ENCODE peak calls at places on chromosomes 2 and 18, in seven cellular contexts. I is H1, T is K562, B is HCT116, D is HepG2, S is SK-N-SH, A is GM12878. F is an unnamed sample.

GRCh38 chr2:198711484-198711883 is 746.3 kb downstream of the SATB2 start:
- DNase-seq in I (no peak), T (no peak), B (no peak), D (no peak), S (no peak), A (no peak), F (no peak)

GRCh38 chr2:164606557-164606956 is 14.7 kb downstream of the GRB14 start:
- DNase-seq in I (no peak), T (no peak), B (no peak), D (no peak), S (no peak), A (no peak), F (no peak)

GRCh38 chr2:139790807-139791206 is 1010.6 kb upstream of the NXPH2 start:
- DNase-seq in I (no peak), T (no peak), B (peak; percentile 29), D (no peak), S (no peak), A (no peak), F (peak; percentile 9)

GRCh38 chr2:94986392-94986963 is 39.0 kb upstream of the MAL start:
- DNase-seq in I (peak; percentile 68), T (peak; percentile 69), B (peak; percentile 54), D (peak; percentile 62), S (peak; percentile 63), A (peak; percentile 2), F (peak; percentile 46)

GRCh38 chr2:239882335-239882734 is 142.8 kb downstream of the NDUFA10 start:
- DNase-seq in I (peak; percentile 88), T (peak; percentile 23), B (peak; percentile 55), D (peak; percentile 55), S (peak; percentile 56), A (no peak), F (peak; percentile 56)

GRCh38 chr2:177334940-177335543 is 57.5 kb upstream of the AGPS start:
- DNase-seq in I (no peak), T (peak; percentile 79), B (peak; percentile 33), D (peak; percentile 72), S (peak; percentile 34), A (no peak), F (no peak)

GRCh38 chr2:218582085-218582484 is 13.4 kb downstream of the CNOT9 start:
- DNase-seq in I (no peak), T (no peak), B (no peak), D (no peak), S (no peak), A (no peak), F (no peak)

GRCh38 chr2:202908186-202908585 is 3.3 kb downstream of the WDR12 start:
- DNase-seq in I (no peak), T (no peak), B (no peak), D (no peak), S (no peak), A (no peak), F (no peak)

GRCh38 chr2:233209117-233209977 is 42.1 kb upstream of the ATG16L1 start:
- DNase-seq in I (no peak), T (peak; percentile 20), B (peak; percentile 16), D (peak; percentile 23), S (peak; percentile 46), A (no peak), F (peak; percentile 84)

GRCh38 chr2:100262555-100263320 is 59.6 kb downstream of the LONRF2 start:
- DNase-seq in I (peak; percentile 89), T (peak; percentile 81), B (peak; percentile 54), D (peak; percentile 41), S (peak; percentile 78), A (no peak), F (peak; percentile 57)

GRCh38 chr18:3485153-3486149 is 35.5 kb downstream of the TGIF1 start:
- DNase-seq in I (no peak), T (no peak), B (no peak), D (no peak), S (no peak), A (no peak), F (no peak)

GRCh38 chr2:190499273-190499672 is 35.2 kb downstream of the NEMP2 start:
- DNase-seq in I (no peak), T (no peak), B (no peak), D (no peak), S (no peak), A (no peak), F (no peak)

GRCh38 chr2:176385838-176386237 is 116.6 kb downstream of the MTX2 start:
- DNase-seq in I (no peak), T (no peak), B (no peak), D (peak; percentile 20), S (no peak), A (no peak), F (no peak)

GRCh38 chr2:96737831-96738230 is 2.0 kb downstream of the LMAN2L start:
- DNase-seq in I (no peak), T (no peak), B (no peak), D (no peak), S (no peak), A (no peak), F (no peak)

GRCh38 chr2:239157269-239157668 is 243.6 kb downstream of the HDAC4 start:
- DNase-seq in I (no peak), T (no peak), B (no peak), D (no peak), S (peak; percentile 58), A (no peak), F (no peak)

GRCh38 chr2:100416939-100417744 is at the start of gene CHST10:
- DNase-seq in I (peak; percentile 73), T (peak; percentile 92), B (no peak), D (peak; percentile 42), S (peak; percentile 96), A (no peak), F (no peak)

GRCh38 chr2:44748-45341 is 1.5 kb downstream of the FAM110C start:
- DNase-seq in I (no peak), T (no peak), B (no peak), D (no peak), S (no peak), A (no peak), F (no peak)

GRCh38 chr2:95345415-95346235 is 48.5 kb downstream of the KCNIP3 start:
- DNase-seq in I (peak; percentile 94), T (peak; percentile 92), B (peak; percentile 60), D (peak; percentile 29), S (peak; percentile 95), A (no peak), F (peak; percentile 68)

GRCh38 chr2:8437949-8438400 is 243.9 kb upstream of the ID2 start:
- DNase-seq in I (no peak), T (no peak), B (no peak), D (no peak), S (no peak), A (no peak), F (no peak)

DNA sequence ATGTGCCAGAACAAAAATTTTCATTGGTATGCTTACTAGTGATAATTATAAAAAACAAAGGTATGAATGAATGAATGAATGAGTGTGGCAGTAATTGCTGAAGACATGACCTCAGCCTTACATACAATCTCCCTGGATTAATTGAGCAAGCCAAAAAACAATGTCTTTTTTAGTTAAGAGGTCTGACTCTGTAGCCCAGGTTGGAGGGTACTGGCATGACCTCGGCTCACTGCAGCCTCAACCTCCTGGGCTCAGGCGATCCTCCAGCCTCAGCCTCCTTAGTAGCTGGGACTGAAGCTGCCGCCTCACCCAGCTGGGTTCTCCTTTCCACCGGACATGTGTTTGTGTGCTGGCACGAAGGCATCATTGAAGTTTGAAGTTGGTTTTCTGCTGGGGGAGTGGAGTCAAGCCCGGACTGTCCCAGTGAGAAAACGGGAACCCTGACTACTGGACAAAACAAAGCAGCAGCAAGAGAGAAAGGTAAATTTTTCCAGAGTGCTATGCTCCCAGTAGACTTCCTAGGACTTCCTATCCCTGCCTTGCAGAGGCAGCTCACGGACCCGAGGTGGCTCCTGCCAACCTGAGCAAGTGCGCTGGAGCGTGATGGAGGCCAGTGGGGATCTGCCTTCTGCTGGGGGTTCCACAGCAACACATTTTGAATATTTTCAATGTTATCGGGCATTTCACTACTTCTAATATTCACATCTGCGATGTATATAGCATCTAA is 6.4 kb upstream of the IMP4 start:
- DNase-seq in I (peak; percentile 49), T (no peak), B (no peak), D (peak; percentile 32), S (peak; percentile 45), A (no peak), F (no peak)
- H3K4me3 ChIP-seq in I (peak overlapping the region; percentile 34), T (peak overlapping the region; percentile 19), B (no peak overlapping the region), D (peak overlapping the region; percentile 67), S (peak overlapping the region; percentile 34), A (no peak overlapping the region), F (peak overlapping the region; percentile 9)

GRCh38 chr2:3469486-3469885 is 49.8 kb downstream of the ADI1 start:
- DNase-seq in I (no peak), T (no peak), B (no peak), D (no peak), S (no peak), A (no peak), F (no peak)

GRCh38 chr2:3468296-3468988 is 50.9 kb downstream of the ADI1 start:
- DNase-seq in I (no peak), T (no peak), B (no peak), D (no peak), S (no peak), A (no peak), F (no peak)

GRCh38 chr2:3470856-3471737 is 48.2 kb downstream of the ADI1 start:
- DNase-seq in I (no peak), T (no peak), B (no peak), D (no peak), S (no peak), A (no peak), F (no peak)

GRCh38 chr2:3472296-3472695 is 47.0 kb downstream of the ADI1 start:
- DNase-seq in I (no peak), T (no peak), B (no peak), D (no peak), S (no peak), A (no peak), F (no peak)

DNA sequence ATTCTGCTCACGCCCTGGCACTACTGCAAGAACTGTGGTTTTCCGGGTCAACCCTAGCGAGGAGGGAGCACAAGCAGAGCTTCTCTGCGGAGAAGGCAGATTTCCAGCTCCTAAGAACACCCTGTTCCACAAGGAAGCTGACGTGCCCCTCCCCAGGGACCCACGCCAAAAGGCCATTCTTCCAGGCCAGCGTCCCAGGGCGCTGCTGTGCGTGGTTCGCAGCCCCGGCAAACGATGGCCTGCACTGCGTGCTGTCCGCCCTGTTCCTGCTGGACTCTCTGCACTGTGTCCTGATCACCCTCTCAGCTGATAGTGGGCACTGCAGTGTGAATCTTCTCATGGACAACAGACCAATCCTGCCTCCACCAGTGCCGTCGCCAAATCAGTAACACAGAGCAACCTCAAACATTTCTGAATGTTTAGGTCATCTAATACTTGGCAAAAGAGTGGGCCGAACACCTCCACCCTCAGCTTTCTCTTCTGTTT is 49.1 kb downstream of the ADI1 start:
- DNase-seq in I (no peak), T (no peak), B (no peak), D (no peak), S (no peak), A (no peak), F (no peak)
- TF ChIP-seq YY1 in I (no peak), T (no peak), B (no peak), D (no peak), S (no peak), A (no peak), F (no peak)

DNA sequence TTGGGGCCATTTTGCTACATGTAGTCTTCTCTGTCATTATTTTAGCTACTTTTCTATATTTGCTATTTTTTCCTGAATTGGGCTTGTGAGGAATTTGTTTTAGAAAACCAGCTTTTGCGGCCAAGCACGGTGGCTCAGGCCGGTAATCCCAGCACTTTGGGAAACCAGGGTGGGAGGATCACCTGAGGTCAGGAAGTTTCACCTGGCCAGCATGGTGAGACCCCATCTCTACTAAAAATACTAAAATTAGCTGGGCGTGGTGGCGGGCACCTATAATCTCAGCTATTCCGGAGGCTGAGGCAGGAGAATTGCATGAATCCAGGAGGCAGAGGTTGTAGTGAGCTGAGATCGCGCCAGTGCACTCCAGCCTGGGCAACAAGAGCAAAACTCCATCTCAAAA is 4.7 kb downstream of the SEPTIN2 start:
- DNase-seq in I (peak; percentile 20), T (no peak), B (no peak), D (no peak), S (no peak), A (no peak), F (no peak)
- H3K36me3 ChIP-seq in I (peaks cover 17% of the 10 kb centered on the region), T (peaks cover 54% of the 10 kb centered on the region), B (peaks cover 2% of the 10 kb centered on the region), D (no peaks in the 10 kb centered on the region), S (peaks cover 28% of the 10 kb centered on the region), A (no peaks in the 10 kb centered on the region), F (peaks cover 61% of the 10 kb centered on the region)

GRCh38 chr2:104872866-104873688 is 19.2 kb downstream of the POU3F3 start:
- DNase-seq in I (peak; percentile 88), T (peak; percentile 40), B (peak; percentile 10), D (peak; percentile 58), S (peak; percentile 81), A (no peak), F (no peak)
- H3K4me3 ChIP-seq in I (peak overlapping the region; percentile 59), T (peak overlapping the region; percentile 45), B (no peak overlapping the region), D (peak overlapping the region; percentile 52), S (peak overlapping the region; percentile 53), A (peak overlapping the region; percentile 60), F (peak overlapping the region; percentile 62)